ENCODE peak calls at places on chromosomes 4 and X, in eight cellular contexts. L is fibroblast of mammary gland, A is mesenchymal stem cell, T is MV-4-11, W is amygdala, Y is mesothelial cell of epicardium, P is ecto neural progenitor cell, O is DMS 273 treated with DMSO at 0.1 percent for 48 hours. V is an unnamed sample.

GRCh38 chr4:119103263-119103662 is 32.4 kb upstream of the MYOZ2 start:
- DNase-seq in L (peak), A (peak), T (peak), W (no peak), Y (no peak), P (no peak), O (peak), V (no peak)

GRCh38 chrX:150940844-150941495 is 42.2 kb upstream of the HMGB3 start:
- DNase-seq in L (no peak), A (no peak), T (no peak), W (no peak), Y (no peak), P (no peak), O (no peak), V (no peak)

GRCh38 chr4:119585771-119586170 is 42.8 kb downstream of the PDE5A start:
- DNase-seq in L (peak), A (peak), T (no peak), W (no peak), Y (no peak), P (no peak), O (no peak), V (no peak)

GRCh38 chr4:45621926-45622325 is 501.9 kb downstream of the GABRG1 start:
- DNase-seq in L (peak), A (no peak), T (no peak), W (no peak), Y (no peak), P (no peak), O (no peak), V (no peak)

GRCh38 chr4:8538703-8539567 is 41.3 kb upstream of the GPR78 start:
- DNase-seq in L (peak), A (peak), T (no peak), W (no peak), Y (no peak), P (no peak), O (no peak), V (no peak)

GRCh38 chr4:11475871-11476270 is 47.2 kb upstream of the HS3ST1 start:
- DNase-seq in L (no peak), A (no peak), T (no peak), W (no peak), Y (no peak), P (no peak), O (no peak), V (no peak)

GRCh38 chr4:39883645-39884044 is 94.1 kb downstream of the PDS5A start:
- DNase-seq in L (peak), A (no peak), T (no peak), W (no peak), Y (no peak), P (no peak), O (no peak), V (no peak)

GRCh38 chrX:10677490-10677889 is 57.1 kb upstream of the MID1 start:
- DNase-seq in L (peak), A (no peak), T (no peak), W (peak), Y (no peak), P (no peak), O (no peak), V (no peak)

GRCh38 chrX:5646818-5647217 is 581.8 kb downstream of the NLGN4X start:
- DNase-seq in L (no peak), A (no peak), T (peak), W (no peak), Y (no peak), P (no peak), O (no peak), V (no peak)

GRCh38 chr4:27594917-27595316 is 734.3 kb downstream of the STIM2 start:
- DNase-seq in L (no peak), A (no peak), T (no peak), W (no peak), Y (no peak), P (no peak), O (no peak), V (no peak)

GRCh38 chr4:70927502-70928139 is 25.5 kb downstream of the MOB1B start:
- DNase-seq in L (no peak), A (no peak), T (no peak), W (no peak), Y (no peak), P (no peak), O (no peak), V (no peak)

V was measured in occipital lobe.